ENCODE peak calls at places on chromosomes 5 and 9, in four cellular contexts. X, I, V and H are unnamed samples.

GRCh38 chr5:31217441-31217840 is 24.0 kb downstream of the CDH6 start:
- DNase-seq in X (no peak), I (no peak), V (no peak), H (no peak)

GRCh38 chr5:115414406-115415142 is 118.1 kb upstream of the CCDC112 start:
- DNase-seq in X (no peak), I (peak; percentile 37), V (no peak), H (no peak)

GRCh38 chr5:150660108-150660831 is 781 bp upstream of the MYOZ3 start:
- DNase-seq in X (peak; percentile 15), I (peak; percentile 61), V (peak; percentile 83), H (peak; percentile 56)

GRCh38 chr5:124157320-124157719 is 589.1 kb downstream of the ZNF608 start:
- DNase-seq in X (no peak), I (no peak), V (no peak), H (no peak)

GRCh38 chr5:150186796-150187356 is 3.0 kb upstream of the SLC6A7 start:
- DNase-seq in X (no peak), I (no peak), V (no peak), H (no peak)

GRCh38 chr5:91380491-91381133 is 2.5 kb downstream of the ARRDC3 start:
- DNase-seq in X (peak; percentile 98), I (peak; percentile 97), V (peak; percentile 100), H (peak; percentile 99)

GRCh38 chr5:139118804-139119203 is 79.4 kb downstream of the SIL1 start:
- DNase-seq in X (no peak), I (no peak), V (peak; percentile 54), H (no peak)

GRCh38 chr5:172714491-172715420 is 56.2 kb downstream of the DUSP1 start:
- DNase-seq in X (peak; percentile 72), I (peak; percentile 72), V (peak; percentile 96), H (peak; percentile 89)

GRCh38 chr9:127267793-127268507 is 3.4 kb downstream of the GARNL3 start:
- DNase-seq in X (no peak), I (no peak), V (no peak), H (no peak)

GRCh38 chr5:90055831-90056328 is 353.7 kb downstream of the CETN3 start:
- DNase-seq in X (no peak), I (no peak), V (no peak), H (no peak)

GRCh38 chr9:125890793-125891192 is 143.6 kb downstream of the PBX3 start:
- DNase-seq in X (no peak), I (no peak), V (no peak), H (no peak)

GRCh38 chr9:114072181-114073140 is 5.6 kb downstream of the AMBP start:
- DNase-seq in X (peak; percentile 60), I (peak; percentile 35), V (no peak), H (peak; percentile 91)

GRCh38 chr9:98688710-98689495 is 19.8 kb downstream of the GABBR2 start:
- DNase-seq in X (no peak), I (no peak), V (no peak), H (no peak)

GRCh38 chr5:107893642-107894041 is 222.9 kb upstream of the EFNA5 start:
- DNase-seq in X (no peak), I (no peak), V (no peak), H (no peak)

GRCh38 chr5:110590187-110590586 is 136.3 kb downstream of the TMEM232 start:
- DNase-seq in X (no peak), I (no peak), V (no peak), H (no peak)

GRCh38 chr9:134169724-134170401 is 5.5 kb upstream of the RNU6ATAC start:
- DNase-seq in X (peak; percentile 42), I (no peak), V (no peak), H (no peak)

GRCh38 chr5:74686962-74687751 is 2.1 kb downstream of the HEXB start:
- DNase-seq in X (no peak), I (no peak), V (no peak), H (no peak)

GRCh38 chr9:131404987-131405386 is 11.1 kb downstream of the PRRC2B start:
- DNase-seq in X (no peak), I (no peak), V (no peak), H (no peak)

GRCh38 chr9:97763884-97764283 is 66.7 kb upstream of the XPA start:
- DNase-seq in X (no peak), I (no peak), V (no peak), H (no peak)

GRCh38 chr9:95189230-95190098 is 128.0 kb downstream of the FANCC start:
- DNase-seq in X (peak; percentile 42), I (no peak), V (peak; percentile 75), H (peak; percentile 83)

GRCh38 chr9:73133921-73134407 is 17.7 kb upstream of the ANXA1 start:
- DNase-seq in X (no peak), I (no peak), V (no peak), H (no peak)

GRCh38 chr5:143782588-143783386 is 29.2 kb upstream of the HMHB1 start:
- DNase-seq in X (no peak), I (no peak), V (no peak), H (no peak)

GRCh38 chr5:437281-437771 is 5.7 kb upstream of the EXOC3 start:
- DNase-seq in X (no peak), I (no peak), V (peak; percentile 79), H (peak; percentile 43)

GRCh38 chr9:112546149-112547012 is 59.8 kb downstream of the KIAA1958 start:
- DNase-seq in X (no peak), I (no peak), V (no peak), H (no peak)

GRCh38 chr5:37283214-37283820 is 34.1 kb upstream of the CPLANE1 start:
- DNase-seq in X (no peak), I (no peak), V (peak; percentile 53), H (no peak)

GRCh38 chr5:128714551-128714950 is 176.5 kb upstream of the FBN2 start:
- DNase-seq in X (no peak), I (no peak), V (no peak), H (no peak)

GRCh38 chr9:76452839-76453238 is 6.1 kb upstream of the GCNT1 start:
- DNase-seq in X (no peak), I (no peak), V (no peak), H (no peak)

GRCh38 chr5:116249648-116250047 is 164.8 kb downstream of the COMMD10 start:
- DNase-seq in X (no peak), I (no peak), V (no peak), H (no peak)

GRCh38 chr5:134758504-134759341 is at the start of gene DDX46:
- DNase-seq in X (peak; percentile 91), I (peak; percentile 90), V (peak; percentile 99), H (peak; percentile 95)

GRCh38 chr5:56039985-56040384 is 45.2 kb upstream of the IL6ST start:
- DNase-seq in X (no peak), I (no peak), V (no peak), H (no peak)

GRCh38 chr5:37755581-37755980 is 84.3 kb downstream of the GDNF start:
- DNase-seq in X (no peak), I (no peak), V (no peak), H (no peak)

GRCh38 chr5:159883522-159883950 is 32.7 kb upstream of the ADRA1B start:
- DNase-seq in X (no peak), I (no peak), V (no peak), H (peak; percentile 76)

GRCh38 chr9:32384002-32384363 is 460 bp upstream of the ACO1 start:
- DNase-seq in X (no peak), I (no peak), V (no peak), H (no peak)

GRCh38 chr5:99033014-99033931 is 104.5 kb upstream of the CHD1 start:
- DNase-seq in X (no peak), I (no peak), V (no peak), H (no peak)

GRCh38 chr5:144139586-144139985 is 30.9 kb downstream of the YIPF5 start:
- DNase-seq in X (no peak), I (no peak), V (no peak), H (no peak)

GRCh38 chr5:178590924-178591423 is 781 bp upstream of the COL23A1 start:
- DNase-seq in X (no peak), I (peak; percentile 74), V (no peak), H (no peak)
- TF ChIP-seq CTCF in X (no peak), I (no peak), V (no peak), H (no peak)

GRCh38 chr9:21788752-21789151 is 13.7 kb upstream of the MTAP start:
- DNase-seq in X (no peak), I (no peak), V (no peak), H (no peak)
- H3K4me3 ChIP-seq in X (no peak overlapping the region), I (no peak overlapping the region), V (no peak overlapping the region), H (no peak overlapping the region)

GRCh38 chr5:11172484-11172883 is 411.4 kb upstream of the DAP start:
- DNase-seq in X (no peak), I (no peak), V (no peak), H (no peak)
- TF ChIP-seq CTCF in X (no peak), I (no peak), V (no peak), H (no peak)

GRCh38 chr9:79577969-79578723 is 6.4 kb downstream of the TLE4 start:
- DNase-seq in X (no peak), I (no peak), V (no peak), H (no peak)
- H3K4me3 ChIP-seq in X (no peak overlapping the region), I (peak overlapping the region; percentile 37), V (no peak overlapping the region), H (peak overlapping the region; percentile 26)

GRCh38 chr9:107637421-107638420 is 148.2 kb upstream of the KLF4 start:
- DNase-seq in X (peak; percentile 96), I (peak; percentile 93), V (peak; percentile 98), H (peak; percentile 97)
- TF ChIP-seq CTCF in X (no peak), I (peak; percentile 22), V (no peak), H (peak; percentile 51)

GRCh38 chr9:21964925-21965385 is 29.2 kb downstream of the CDKN2A start:
- DNase-seq in X (no peak), I (no peak), V (no peak), H (no peak)

GRCh38 chr9:21967707-21968106 is 26.5 kb downstream of the CDKN2A start:
- DNase-seq in X (no peak), I (no peak), V (peak; percentile 60), H (no peak)

GRCh38 chr9:21967169-21967568 is 27.0 kb downstream of the CDKN2A start:
- DNase-seq in X (no peak), I (no peak), V (no peak), H (no peak)

GRCh38 chr9:21966140-21966851 is 27.9 kb downstream of the CDKN2A start:
- DNase-seq in X (no peak), I (no peak), V (no peak), H (no peak)

GRCh38 chr9:21965401-21965951 is 28.7 kb downstream of the CDKN2A start:
- DNase-seq in X (no peak), I (peak; percentile 23), V (no peak), H (no peak)
- H3K4me3 ChIP-seq in X (no peak overlapping the region), I (peak overlapping the region; percentile 42), V (no peak overlapping the region), H (peak overlapping the region; percentile 24)

DNA sequence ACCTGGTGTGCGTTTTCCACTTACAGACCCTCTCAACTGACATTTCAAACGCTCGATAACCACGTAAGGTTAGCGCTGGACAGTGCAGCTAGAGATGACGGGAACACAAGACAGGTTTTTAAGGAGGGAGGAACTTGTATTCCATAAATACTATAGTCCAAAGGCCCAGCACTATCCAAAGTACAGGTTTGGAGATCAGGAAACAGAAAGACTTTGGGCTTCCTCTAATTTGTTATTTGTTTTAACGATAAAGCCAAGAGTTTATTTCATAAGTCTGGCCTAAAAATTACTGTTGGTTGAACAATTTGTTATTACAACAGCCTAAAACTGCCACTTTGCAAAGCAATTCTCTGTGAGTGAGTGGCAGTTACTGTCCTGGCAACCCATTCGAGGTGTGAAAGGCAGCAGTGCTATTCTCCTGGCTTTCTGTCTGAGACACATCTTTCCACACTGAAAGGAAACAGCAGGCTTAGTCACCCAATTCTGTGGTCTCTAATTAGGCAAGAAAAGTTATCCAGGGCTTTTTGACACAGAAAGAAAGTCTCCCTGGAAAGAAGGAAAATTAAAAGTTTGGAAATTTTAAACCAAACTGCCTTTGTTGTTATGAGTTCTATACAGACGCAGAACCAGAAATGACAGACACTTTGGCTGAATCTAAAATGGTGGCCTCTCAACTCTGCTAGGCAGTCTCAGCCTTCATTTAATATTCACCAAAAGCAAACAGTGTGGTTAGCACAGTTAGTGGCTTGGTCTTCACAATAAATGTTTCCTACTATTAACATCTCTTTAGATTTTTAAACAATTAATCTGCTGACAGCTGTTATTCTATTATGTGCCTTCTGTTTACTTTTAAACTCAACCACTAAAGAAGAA is 33.9 kb downstream of the PSMB7 start:
- DNase-seq in X (no peak), I (no peak), V (no peak), H (no peak)
- TF ChIP-seq CTCF in X (no peak), I (no peak), V (no peak), H (no peak)